ENCODE peak calls at places on chromosomes 1 and 21, in eight cellular contexts. F is H54, S is uterus, K is heart left ventricle, X is lower leg skin, U is stomach, D is right lobe of liver, E is K562. R is an unnamed sample.

GRCh38 chr1:242828828-242829227 is 304.3 kb upstream of the PLD5 start:
- DNase-seq in F (no peak), S (no peak), K (no peak), X (no peak), U (no peak), D (no peak), E (no peak), R (no peak)

GRCh38 chr1:88061106-88061829 is 622.8 kb upstream of the PKN2 start:
- DNase-seq in F (peak; percentile 28), S (peak; percentile 23), K (no peak), X (peak; percentile 88), U (peak; percentile 68), D (no peak), E (no peak), R (peak; percentile 54)

GRCh38 chr1:65108025-65108692 is 39.8 kb upstream of the AK4 start:
- DNase-seq in F (no peak), S (no peak), K (no peak), X (no peak), U (peak; percentile 32), D (no peak), E (no peak), R (no peak)

GRCh38 chr1:39406533-39407478 is 84.6 kb upstream of the BMP8A start:
- DNase-seq in F (no peak), S (no peak), K (no peak), X (no peak), U (no peak), D (no peak), E (no peak), R (no peak)

GRCh38 chr21:33703750-33704606 is 61.7 kb downstream of the ITSN1 start:
- DNase-seq in F (no peak), S (no peak), K (no peak), X (no peak), U (peak; percentile 31), D (peak; percentile 28), E (no peak), R (no peak)

GRCh38 chr1:10796029-10796944 is at the start of gene CASZ1:
- DNase-seq in F (peak; percentile 89), S (peak; percentile 77), K (peak; percentile 90), X (peak; percentile 92), U (peak; percentile 89), D (peak; percentile 79), E (peak; percentile 84), R (peak; percentile 84)

GRCh38 chr1:154730986-154731489 is 123.1 kb upstream of the ADAR start:
- DNase-seq in F (no peak), S (peak; percentile 71), K (no peak), X (no peak), U (no peak), D (no peak), E (no peak), R (peak; percentile 36)

GRCh38 chr21:46515109-46515508 is 56.4 kb downstream of the DIP2A start:
- DNase-seq in F (no peak), S (peak; percentile 26), K (peak; percentile 44), X (peak; percentile 88), U (peak; percentile 82), D (peak; percentile 84), E (no peak), R (peak; percentile 83)

GRCh38 chr1:58814251-58815068 is 30.6 kb upstream of the JUN start:
- DNase-seq in F (no peak), S (peak; percentile 45), K (peak; percentile 63), X (peak; percentile 91), U (peak; percentile 86), D (peak; percentile 65), E (peak; percentile 13), R (peak; percentile 69)

GRCh38 chr1:58815680-58816071 is 31.8 kb upstream of the JUN start:
- DNase-seq in F (no peak), S (no peak), K (no peak), X (no peak), U (no peak), D (peak; percentile 50), E (no peak), R (peak; percentile 48)

GRCh38 chr1:58815069-58815679 is 31.3 kb upstream of the JUN start:
- DNase-seq in F (peak; percentile 74), S (peak; percentile 86), K (peak; percentile 84), X (peak; percentile 95), U (peak; percentile 92), D (peak; percentile 90), E (peak; percentile 87), R (peak; percentile 94)

GRCh38 chr1:58816747-58817221 is 32.9 kb upstream of the JUN start:
- DNase-seq in F (no peak), S (no peak), K (no peak), X (no peak), U (no peak), D (no peak), E (no peak), R (peak; percentile 20)

GRCh38 chr1:58816072-58816746 is 32.4 kb upstream of the JUN start:
- DNase-seq in F (peak; percentile 67), S (peak; percentile 90), K (peak; percentile 92), X (peak; percentile 97), U (peak; percentile 94), D (peak; percentile 94), E (peak; percentile 73), R (peak; percentile 89)
- TF ChIP-seq POLR2A in F (peak; percentile 34), S (peak; percentile 54), K (peak; percentile 55), X (no peak), U (no peak), D (peak; percentile 82), E (peak; percentile 85), R (peak; percentile 89)

DNA sequence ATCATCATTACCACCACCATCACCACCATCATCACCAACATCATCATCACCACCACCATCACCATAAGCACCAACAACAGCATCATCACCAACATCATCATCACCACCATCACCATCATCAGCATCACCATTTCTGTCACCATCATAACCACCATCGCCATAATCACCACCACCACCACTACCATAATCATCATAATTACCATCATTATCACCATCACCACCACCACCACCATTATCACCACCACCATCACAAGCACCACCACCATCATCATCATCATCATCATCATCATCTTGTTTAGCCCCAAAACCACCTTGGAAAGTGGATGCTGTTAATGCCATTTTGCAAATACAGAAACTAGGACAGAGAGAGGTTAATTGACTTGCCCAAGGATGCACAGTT is 22.5 kb downstream of the CAMK2N1 start:
- DNase-seq in F (no peak), S (no peak), K (no peak), X (no peak), U (no peak), D (no peak), E (no peak), R (no peak)
- TF ChIP-seq POLR2A in F (no peak), S (no peak), K (no peak), X (no peak), U (no peak), D (no peak), E (no peak), R (no peak)

DNA sequence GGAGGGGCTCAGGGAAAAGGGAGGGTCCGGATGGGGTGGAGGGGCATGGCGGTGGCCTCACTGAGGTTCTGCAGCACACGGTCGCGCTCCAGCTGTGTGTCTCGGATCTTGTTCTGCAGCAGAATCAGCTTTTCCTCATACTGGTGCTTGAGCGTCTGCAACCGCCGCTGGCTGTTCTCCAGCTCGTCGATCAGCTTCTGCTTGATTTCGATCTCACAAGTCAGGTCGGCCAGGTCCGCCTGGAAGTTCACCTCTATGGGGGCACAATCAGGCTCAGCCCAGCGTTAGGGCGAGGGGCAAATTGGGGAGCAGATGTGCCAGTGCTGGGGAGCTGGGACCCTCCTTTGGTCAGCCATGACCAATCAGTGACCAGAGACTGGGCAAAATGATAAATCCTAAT is 25.2 kb downstream of the KIF21B start:
- DNase-seq in F (no peak), S (no peak), K (no peak), X (no peak), U (no peak), D (no peak), E (no peak), R (no peak)
- TF ChIP-seq POLR2A in F (no peak), S (no peak), K (no peak), X (no peak), U (no peak), D (no peak), E (no peak), R (no peak)

GRCh38 chr1:84504580-84505021 is 1.6 kb upstream of the SPATA1 start:
- DNase-seq in F (no peak), S (no peak), K (no peak), X (no peak), U (no peak), D (no peak), E (no peak), R (no peak)

GRCh38 chr1:84506729-84507453 is 510 bp upstream of the GNG5 start:
- DNase-seq in F (no peak), S (no peak), K (no peak), X (no peak), U (no peak), D (no peak), E (no peak), R (no peak)

GRCh38 chr1:84505167-84506001 is 802 bp upstream of the SPATA1 start:
- DNase-seq in F (peak; percentile 24), S (peak; percentile 66), K (no peak), X (no peak), U (no peak), D (no peak), E (peak; percentile 71), R (no peak)

GRCh38 chr1:84508510-84508909 is 2.1 kb upstream of the GNG5 start:
- DNase-seq in F (no peak), S (no peak), K (no peak), X (no peak), U (no peak), D (no peak), E (no peak), R (no peak)

GRCh38 chr1:84506002-84506728 is at the start of the genes GNG5 and SPATA1:
- DNase-seq in F (peak; percentile 92), S (peak; percentile 98), K (peak; percentile 99), X (peak; percentile 100), U (peak; percentile 99), D (peak; percentile 100), E (peak; percentile 95), R (peak; percentile 98)
- TF ChIP-seq POLR2A in F (peak; percentile 68), S (peak; percentile 77), K (peak; percentile 72), X (no peak), U (no peak), D (peak; percentile 94), E (peak; percentile 98), R (peak; percentile 85)